ENCODE peak calls at places on chromosomes 2 and 18, in ten cellular contexts. Y is uterus, X is Peyer's patch, R is endothelial cell of umbilical vein, N is adrenal gland, U is testis, G is erythroblast, O is suprapubic skin, D is HCT116, I is gastrocnemius medialis. W is an unnamed sample.

GRCh38 chr2:163778045-163778753 is 42.4 kb upstream of the FIGN start:
- DNase-seq in U (no peak), I (no peak), X (no peak), Y (no peak), G (no peak), O (no peak), D (peak; percentile 15), N (no peak), R (peak; percentile 68), W (peak; percentile 23)

GRCh38 chr2:39865751-39866150 is 86.7 kb upstream of the THUMPD2 start:
- DNase-seq in N (no peak), Y (no peak), U (no peak), O (no peak), I (no peak), R (no peak), D (no peak), G (no peak), X (no peak), W (no peak)

GRCh38 chr2:186716899-186717811 is 23.3 kb downstream of the FAM171B start:
- DNase-seq in I (no peak), Y (no peak), O (no peak), R (no peak), G (no peak), U (no peak), N (no peak), D (no peak), X (no peak), W (no peak)

GRCh38 chr2:24334245-24334633 is 26.1 kb downstream of the ITSN2 start:
- DNase-seq in I (no peak), R (no peak), X (no peak), G (no peak), O (no peak), D (no peak), N (no peak), U (no peak), Y (no peak), W (no peak)

GRCh38 chr2:210387074-210387473 is 72.1 kb upstream of the MYL1 start:
- DNase-seq in Y (no peak), D (no peak), G (no peak), O (no peak), N (no peak), X (no peak), I (no peak), U (no peak), R (no peak), W (no peak)

GRCh38 chr2:69416147-69416546 is 21.1 kb downstream of the NFU1 start:
- DNase-seq in G (no peak), D (no peak), U (no peak), O (no peak), Y (no peak), I (no peak), N (no peak), R (no peak), X (no peak), W (no peak)

GRCh38 chr18:31658670-31659573 is 25.5 kb downstream of the B4GALT6 start:
- DNase-seq in U (no peak), G (no peak), O (no peak), Y (no peak), X (no peak), D (no peak), N (no peak), I (no peak), R (no peak), W (no peak)

GRCh38 chr2:164808776-164809175 is 32.8 kb downstream of the COBLL1 start:
- DNase-seq in Y (no peak), R (peak; percentile 65), X (no peak), D (no peak), O (no peak), G (no peak), U (no peak), N (no peak), I (no peak), W (no peak)

GRCh38 chr2:48454504-48454903 is 75.5 kb upstream of the STON1 start:
- DNase-seq in X (no peak), G (no peak), Y (no peak), U (no peak), O (no peak), D (no peak), I (no peak), R (no peak), N (no peak), W (no peak)

GRCh38 chr18:678482-679182 is 21.2 kb downstream of the TYMS start:
- DNase-seq in I (no peak), G (no peak), U (no peak), X (no peak), D (no peak), N (peak; percentile 42), Y (no peak), O (no peak), R (no peak), W (no peak)

GRCh38 chr18:48787523-48788151 is 163.1 kb downstream of the SMAD7 start:
- DNase-seq in X (peak; percentile 39), D (no peak), G (no peak), I (no peak), R (no peak), O (peak; percentile 66), U (no peak), N (peak; percentile 52), Y (peak; percentile 11), W (no peak)

GRCh38 chr2:6754412-6754811 is 111.3 kb downstream of the CMPK2 start:
- DNase-seq in R (no peak), N (no peak), X (no peak), G (no peak), U (no peak), Y (no peak), D (no peak), I (no peak), O (no peak), W (no peak)

GRCh38 chr2:6748399-6748798 is 117.3 kb downstream of the CMPK2 start:
- DNase-seq in X (no peak), U (no peak), D (no peak), G (no peak), Y (no peak), R (no peak), N (no peak), I (no peak), O (no peak), W (no peak)

GRCh38 chr2:6747433-6747832 is 118.3 kb downstream of the CMPK2 start:
- DNase-seq in D (no peak), Y (no peak), I (no peak), X (no peak), N (no peak), O (no peak), U (no peak), R (no peak), G (no peak), W (no peak)

GRCh38 chr2:6750389-6751158 is 115.1 kb downstream of the CMPK2 start:
- DNase-seq in I (no peak), U (no peak), X (no peak), N (no peak), G (peak; percentile 83), Y (no peak), D (no peak), R (no peak), O (no peak), W (no peak)
- TF ChIP-seq POLR2A in I (no peak), U (no peak), X (no peak), N (no peak), G (no peak), Y (no peak), D (no peak), R (no peak), O (no peak), W (no peak)

GRCh38 chr2:150484006-150484405 is 3.5 kb downstream of the RND3 start:
- DNase-seq in N (no peak), U (no peak), I (no peak), G (no peak), D (no peak), O (no peak), R (peak; percentile 48), X (no peak), Y (no peak), W (no peak)

GRCh38 chr2:150486539-150487484 is 655 bp downstream of the RND3 start:
- DNase-seq in X (peak; percentile 64), N (no peak), I (peak; percentile 14), G (no peak), O (peak; percentile 80), R (peak; percentile 43), U (peak; percentile 49), D (no peak), Y (peak; percentile 36), W (no peak)

GRCh38 chr2:150485871-150486538 is 1.5 kb downstream of the RND3 start:
- DNase-seq in Y (peak; percentile 75), I (peak; percentile 18), N (peak; percentile 86), R (peak; percentile 60), X (peak; percentile 87), D (peak; percentile 73), O (peak; percentile 88), U (peak; percentile 63), G (no peak), W (no peak)

GRCh38 chr2:150484461-150484931 is 3.0 kb downstream of the RND3 start:
- DNase-seq in U (no peak), N (no peak), O (no peak), X (no peak), I (no peak), G (no peak), D (no peak), R (peak; percentile 37), Y (no peak), W (no peak)

GRCh38 chr2:150485114-150485870 is 2.2 kb downstream of the RND3 start:
- DNase-seq in R (peak; percentile 67), X (peak; percentile 90), O (peak; percentile 88), G (no peak), I (peak; percentile 22), U (peak; percentile 70), N (peak; percentile 86), D (no peak), Y (peak; percentile 65), W (no peak)
- TF ChIP-seq POLR2A in R (peak; percentile 85), X (peak; percentile 46), O (no peak), G (no peak), I (no peak), U (no peak), N (peak; percentile 60), D (no peak), Y (peak; percentile 41), W (peak; percentile 33)

GRCh38 chr2:236675526-236675925 is 105.9 kb downstream of the ACKR3 start:
- DNase-seq in G (no peak), Y (no peak), U (no peak), X (no peak), R (no peak), I (no peak), O (no peak), N (no peak), D (no peak), W (no peak)
- TF ChIP-seq POLR2A in G (no peak), Y (no peak), U (no peak), X (no peak), R (no peak), I (no peak), O (no peak), N (no peak), D (no peak), W (no peak)

DNA sequence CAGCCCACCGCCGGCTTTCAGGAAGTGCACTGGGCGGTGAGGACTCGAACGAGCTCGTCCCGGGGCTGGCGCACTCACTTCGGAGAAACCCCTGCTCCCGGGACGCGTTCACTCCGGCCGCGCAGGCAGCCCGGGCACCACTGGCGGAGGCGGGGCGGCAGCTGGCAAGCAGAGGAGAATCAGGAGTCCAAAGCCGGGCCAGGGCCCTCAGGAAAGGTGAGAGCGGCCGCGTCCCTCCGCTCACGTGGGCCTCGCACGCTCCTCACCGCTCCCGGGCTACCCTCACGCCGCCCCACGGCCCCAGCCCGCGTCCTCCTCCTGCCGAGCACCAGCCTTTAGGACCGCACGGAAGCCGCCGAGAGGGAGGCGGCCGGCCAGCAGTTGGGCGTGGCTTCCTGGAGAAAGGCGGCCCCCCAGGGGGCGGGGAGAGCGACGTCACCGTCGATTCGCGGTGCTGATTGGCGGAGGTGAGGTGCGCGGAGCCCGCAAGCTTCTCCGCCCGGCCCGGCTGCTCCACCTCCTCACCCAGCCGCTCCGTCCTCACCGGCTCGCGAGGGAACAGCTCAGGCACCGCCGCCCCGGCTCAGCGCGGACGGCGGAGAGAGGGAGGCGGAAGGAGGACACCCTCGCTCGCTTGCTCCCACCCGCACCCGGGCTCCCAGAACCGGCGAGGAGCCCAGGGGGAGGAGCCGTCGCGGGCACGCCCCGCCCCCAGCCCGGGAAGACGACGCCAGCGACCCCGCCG is at the start of gene ZCCHC2:
- DNase-seq in X (peak; percentile 100), D (peak; percentile 94), O (peak; percentile 99), R (peak; percentile 99), Y (peak; percentile 99), N (peak; percentile 98), I (peak; percentile 98), U (peak; percentile 98), G (peak; percentile 99), W (peak; percentile 86)
- TF ChIP-seq POLR2A in X (peak; percentile 66), D (peak; percentile 58), O (no peak), R (peak; percentile 79), Y (peak; percentile 96), N (peak; percentile 89), I (peak; percentile 98), U (peak; percentile 62), G (peak; percentile 90), W (peak; percentile 47)